ENCODE peak calls at places on chromosomes 4 and X, in four cellular contexts. L is heart left ventricle, R is HepG2, H is sigmoid colon. I is an unnamed sample.
A peak's percentile ranks its signal among the peaks of the same experiment; 100 is the strongest.

GRCh38 chr4:129526812-129527211 is 430.9 kb downstream of the C4orf33 start:
- DNase-seq in H (no peak), L (no peak), R (peak; percentile 8), I (no peak)

GRCh38 chrX:103276581-103277002 is at the start of gene TCEAL5:
- DNase-seq in R (no peak), L (no peak), H (no peak), I (no peak)

GRCh38 chr4:54687887-54688841 is 30.4 kb downstream of the KIT start:
- DNase-seq in L (no peak), R (no peak), H (no peak), I (no peak)

GRCh38 chrX:44914532-44915198 is 41.7 kb downstream of the KDM6A start:
- DNase-seq in R (no peak), L (no peak), H (no peak), I (no peak)

GRCh38 chrX:13428055-13428786 is 108.4 kb upstream of the ATXN3L start:
- DNase-seq in L (no peak), R (no peak), H (no peak), I (no peak)

GRCh38 chr4:47213106-47213505 is 181.7 kb downstream of the GABRB1 start:
- DNase-seq in R (no peak), H (no peak), L (no peak), I (no peak)

GRCh38 chr4:3402409-3403103 is 39.2 kb upstream of the HGFAC start:
- DNase-seq in L (peak; percentile 30), R (no peak), H (peak; percentile 59), I (peak; percentile 79)

GRCh38 chr4:89906787-89907521 is 12.3 kb downstream of the MMRN1 start:
- DNase-seq in H (no peak), R (no peak), L (no peak), I (no peak)

GRCh38 chr4:131427000-131427399 is 1722.1 kb upstream of the PCDH10 start:
- DNase-seq in H (no peak), L (no peak), R (no peak), I (no peak)

GRCh38 chrX:11968470-11968869 is 169.8 kb upstream of the FRMPD4 start:
- DNase-seq in H (no peak), L (no peak), R (peak; percentile 1), I (no peak)

GRCh38 chr4:138686078-138686477 is 329.5 kb upstream of the NOCT start:
- DNase-seq in L (peak; percentile 36), H (peak; percentile 69), R (no peak), I (no peak)

GRCh38 chr4:102174800-102175199 is 170.5 kb downstream of the SLC39A8 start:
- DNase-seq in H (no peak), R (no peak), L (no peak), I (no peak)

GRCh38 chr4:17336524-17336941 is 175.4 kb downstream of the QDPR start:
- DNase-seq in R (peak; percentile 6), H (peak; percentile 71), L (peak; percentile 25), I (no peak)

GRCh38 chrX:141133272-141133671 is 43.7 kb downstream of the LDOC1 start:
- DNase-seq in L (no peak), R (no peak), H (no peak), I (no peak)

GRCh38 chr4:123304151-123305021 is 92.2 kb upstream of the SPRY1 start:
- DNase-seq in H (no peak), L (peak; percentile 25), R (no peak), I (no peak)

GRCh38 chr4:52728877-52729276 is 22.3 kb downstream of the ERVMER34-1 start:
- DNase-seq in L (no peak), R (no peak), H (no peak), I (no peak)

GRCh38 chr4:56430203-56430602 is 5.2 kb downstream of the PPAT start:
- DNase-seq in H (no peak), R (no peak), L (no peak), I (no peak)

GRCh38 chr4:9984621-9985020 is 36.7 kb downstream of the SLC2A9 start:
- DNase-seq in H (no peak), R (no peak), L (no peak), I (no peak)

GRCh38 chr4:9989918-9990635 is 31.2 kb downstream of the SLC2A9 start:
- DNase-seq in L (no peak), R (no peak), H (no peak), I (no peak)

GRCh38 chr4:9983211-9983610 is 38.1 kb downstream of the SLC2A9 start:
- DNase-seq in R (no peak), H (no peak), L (no peak), I (no peak)

GRCh38 chr4:9987749-9988346 is 33.4 kb downstream of the SLC2A9 start:
- DNase-seq in L (no peak), H (no peak), R (no peak), I (no peak)

GRCh38 chr4:9988349-9988748 is 32.9 kb downstream of the SLC2A9 start:
- DNase-seq in L (no peak), R (no peak), H (no peak), I (no peak)
- H3K4me3 ChIP-seq in L (no peak overlapping the region), R (no peak overlapping the region), H (no peak overlapping the region), I (no peak overlapping the region)

DNA sequence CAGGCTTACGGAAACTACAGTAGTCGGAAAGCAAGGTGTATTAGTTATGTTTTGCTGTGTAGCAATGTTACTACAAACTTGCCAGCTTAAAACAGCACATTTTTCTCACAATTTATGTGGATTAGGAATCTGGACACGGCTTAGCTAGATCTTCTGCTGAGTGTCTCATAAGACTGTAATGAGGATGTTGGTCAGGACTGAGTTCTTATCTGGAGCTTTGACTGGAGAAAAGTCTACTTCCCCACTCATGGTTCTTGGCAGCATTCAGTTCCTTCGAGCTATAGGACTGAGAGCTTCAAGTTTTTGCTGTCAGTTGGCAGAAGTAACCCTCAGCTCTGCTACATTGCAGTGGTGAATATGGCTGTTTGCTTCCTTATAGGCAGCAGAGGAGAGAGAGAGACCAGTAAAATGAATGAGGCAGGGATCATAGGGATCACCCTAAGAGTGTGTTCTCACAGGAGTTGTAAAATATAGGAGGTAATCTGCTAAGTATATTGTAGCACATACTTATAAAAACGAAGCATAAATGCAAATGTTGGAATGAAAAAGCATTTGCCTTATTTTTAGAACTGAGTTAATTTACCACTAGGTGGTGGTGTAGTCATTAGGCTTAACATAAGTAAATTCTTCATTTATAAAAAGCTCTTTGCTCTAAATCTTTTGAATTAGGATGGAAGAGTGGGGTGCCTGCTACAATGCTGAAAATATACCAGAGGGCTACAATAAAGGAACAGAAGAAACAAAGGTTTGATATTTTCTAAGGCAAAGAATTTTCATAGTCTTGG is 38.6 kb downstream of the ALG13 start:
- DNase-seq in H (no peak), L (no peak), R (no peak), I (no peak)
- TF ChIP-seq CTCF in H (no peak), L (peak; percentile 10), R (no peak), I (no peak)

GRCh38 chrX:63349307-63349706 is 1.8 kb downstream of the SPIN4 start:
- DNase-seq in H (no peak), R (no peak), L (no peak), I (no peak)

GRCh38 chrX:63354484-63354883 is 3.4 kb upstream of the SPIN4 start:
- DNase-seq in H (no peak), R (no peak), L (no peak), I (no peak)

GRCh38 chrX:63350551-63350950 is 581 bp downstream of the SPIN4 start:
- DNase-seq in R (peak; percentile 6), H (no peak), L (peak; percentile 15), I (no peak)

DNA sequence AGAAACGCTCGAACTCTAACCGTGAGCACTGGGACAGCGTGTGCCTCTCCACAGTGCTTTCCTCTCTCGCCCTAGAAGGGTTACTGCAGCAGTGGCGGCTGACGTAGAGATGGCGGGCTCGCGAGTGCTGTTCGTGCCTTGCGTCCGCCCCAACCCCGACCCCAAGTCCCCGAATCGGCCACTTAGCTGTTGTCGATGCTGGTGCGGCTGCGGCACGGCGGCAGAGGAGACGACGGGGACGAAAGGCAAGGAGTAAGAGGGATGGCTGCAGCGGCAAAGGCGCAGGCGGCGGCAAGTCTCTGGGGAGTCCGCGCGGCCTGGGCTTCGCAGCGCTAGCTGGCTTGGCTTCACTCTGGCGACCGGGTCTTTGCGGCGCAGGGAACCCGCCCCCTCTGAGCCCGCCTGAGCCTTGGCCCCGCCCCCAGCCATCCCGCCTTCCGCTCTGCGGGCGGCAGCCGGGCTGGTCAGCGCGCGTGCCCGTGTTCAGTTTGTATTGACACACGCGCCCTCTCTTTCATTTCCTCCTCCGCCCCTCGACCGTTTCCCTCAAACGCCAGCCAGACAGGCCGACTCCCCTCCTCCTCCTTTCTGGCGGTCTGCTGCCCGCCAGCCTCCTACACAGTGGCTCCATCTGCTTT is at the start of gene SPIN4:
- DNase-seq in L (peak; percentile 86), H (peak; percentile 90), R (peak; percentile 73), I (peak; percentile 70)
- TF ChIP-seq POLR2A in L (no peak), H (peak; percentile 47), R (peak; percentile 73), I (no peak)

DNA sequence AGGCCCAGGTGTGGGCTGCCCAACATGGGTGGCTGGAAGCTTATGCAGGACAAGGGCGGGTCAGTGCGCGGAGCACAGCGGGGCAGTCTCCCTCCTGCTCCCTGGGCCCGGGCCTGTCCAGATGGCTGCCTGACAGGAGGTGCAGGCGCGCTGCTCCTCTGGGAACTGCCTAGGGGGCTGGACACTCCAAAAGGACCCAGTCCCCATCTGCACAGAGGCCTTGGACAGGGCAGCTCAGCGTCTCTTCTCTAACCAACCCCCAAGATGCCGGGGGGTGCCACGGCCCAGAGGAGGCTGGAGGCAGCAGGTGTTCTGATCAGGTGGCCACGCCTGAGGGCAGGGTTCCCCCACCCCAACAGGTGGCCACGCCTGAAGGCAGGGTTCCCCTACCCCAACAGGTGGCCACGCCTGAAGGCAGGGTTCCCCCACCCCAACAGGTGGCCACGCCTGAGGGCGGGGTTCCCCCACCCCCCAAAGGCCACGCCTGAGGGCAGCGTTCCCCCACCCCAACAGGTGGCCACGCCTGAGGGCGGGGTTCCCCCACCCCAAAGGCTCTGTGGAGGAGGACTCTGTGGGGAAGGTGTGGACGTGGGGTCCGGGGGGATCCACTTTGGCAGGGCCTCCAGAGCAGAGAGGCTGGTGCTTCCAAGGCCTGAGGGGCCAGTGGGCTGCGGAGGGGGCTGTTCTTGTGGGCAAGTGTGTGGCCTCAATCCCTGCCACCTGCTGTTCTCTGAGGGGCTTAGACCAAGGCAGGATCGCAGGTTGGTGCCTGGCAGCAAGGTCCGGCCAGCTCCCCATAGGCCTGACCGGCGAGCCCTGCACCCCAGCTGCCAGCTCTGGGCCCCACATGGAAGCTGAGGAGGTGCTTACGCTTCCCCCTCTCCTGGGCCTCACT is 36.1 kb downstream of the CPLX1 start:
- DNase-seq in R (no peak), L (no peak), H (peak; percentile 59), I (no peak)
- H3K4me3 ChIP-seq in R (no peak overlapping the region), L (no peak overlapping the region), H (no peak overlapping the region), I (no peak overlapping the region)

GRCh38 chrX:148268646-148269045 is 231.8 kb upstream of the AFF2 start:
- DNase-seq in R (no peak), H (no peak), L (no peak), I (no peak)
- TF ChIP-seq CTCF in R (no peak), H (no peak), L (no peak), I (no peak)

GRCh38 chr4:88597970-88598369 is 5.7 kb downstream of the HERC3 start:
- DNase-seq in R (no peak), L (no peak), H (no peak), I (no peak)

GRCh38 chr4:88587285-88587684 is 5.0 kb upstream of the HERC3 start:
- DNase-seq in H (no peak), L (no peak), R (no peak), I (no peak)

GRCh38 chr4:88591787-88592599 is at the start of gene HERC3:
- DNase-seq in R (peak; percentile 67), H (peak; percentile 95), L (peak; percentile 95), I (peak; percentile 89)

GRCh38 chr4:88592600-88593448 is 544 bp downstream of the HERC3 start:
- DNase-seq in L (peak; percentile 83), H (peak; percentile 85), R (peak; percentile 21), I (peak; percentile 85)
- TF ChIP-seq POLR2A in L (no peak), H (peak; percentile 48), R (no peak), I (no peak)

I was measured in lower leg skin.